ENCODE peak calls at places on chromosome 18, in six cellular contexts. One of them, this sample, is unnamed.

GRCh38 chr18:9708057-9708881 is at the start of gene RAB31:
- ATAC-seq in A549: peak; percentile 82
- ATAC-seq in upper lobe of left lung: peak; percentile 93
- ATAC-seq in GM12878: peak; percentile 31
- ATAC-seq in HepG2: peak; percentile 70
- ATAC-seq in K562: peak; percentile 86
- ATAC-seq in this sample: peak; percentile 94

GRCh38 chr18:70454705-70455322 is 166.0 kb downstream of the SOCS6 start:
- ATAC-seq in A549: peak; percentile 85
- ATAC-seq in upper lobe of left lung: peak; percentile 72
- ATAC-seq in GM12878: peak; percentile 87
- ATAC-seq in HepG2: peak; percentile 47
- ATAC-seq in K562: peak; percentile 83
- ATAC-seq in this sample: no peak

GRCh38 chr18:70709720-70710119 is 420.9 kb downstream of the SOCS6 start:
- ATAC-seq in A549: no peak
- ATAC-seq in upper lobe of left lung: no peak
- ATAC-seq in GM12878: no peak
- ATAC-seq in HepG2: no peak
- ATAC-seq in K562: no peak
- ATAC-seq in this sample: no peak

GRCh38 chr18:35415511-35416427 is 38.6 kb upstream of the ZNF396 start:
- ATAC-seq in A549: no peak
- ATAC-seq in upper lobe of left lung: peak; percentile 73
- ATAC-seq in GM12878: peak; percentile 71
- ATAC-seq in HepG2: no peak
- ATAC-seq in K562: no peak
- ATAC-seq in this sample: no peak

GRCh38 chr18:30386624-30387023 is 655.9 kb downstream of the DSC3 start:
- ATAC-seq in A549: no peak
- ATAC-seq in upper lobe of left lung: no peak
- ATAC-seq in GM12878: no peak
- ATAC-seq in HepG2: no peak
- ATAC-seq in K562: peak; percentile 69
- ATAC-seq in this sample: no peak

GRCh38 chr18:35646449-35646848 is 64.9 kb downstream of the GALNT1 start:
- ATAC-seq in A549: no peak
- ATAC-seq in upper lobe of left lung: no peak
- ATAC-seq in GM12878: no peak
- ATAC-seq in HepG2: no peak
- ATAC-seq in K562: no peak
- ATAC-seq in this sample: no peak

GRCh38 chr18:68991281-68991680 is 193.4 kb downstream of the CCDC102B start:
- ATAC-seq in A549: no peak
- ATAC-seq in upper lobe of left lung: no peak
- ATAC-seq in GM12878: peak; percentile 54
- ATAC-seq in HepG2: no peak
- ATAC-seq in K562: no peak
- ATAC-seq in this sample: no peak

GRCh38 chr18:10822457-10822856 is 296.6 kb downstream of the NAPG start:
- ATAC-seq in A549: no peak
- ATAC-seq in upper lobe of left lung: no peak
- ATAC-seq in GM12878: no peak
- ATAC-seq in HepG2: no peak
- ATAC-seq in K562: peak; percentile 88
- ATAC-seq in this sample: no peak

GRCh38 chr18:64777561-64777960 is 628.7 kb upstream of the LINC00305 start:
- ATAC-seq in A549: no peak
- ATAC-seq in upper lobe of left lung: no peak
- ATAC-seq in GM12878: no peak
- ATAC-seq in HepG2: no peak
- ATAC-seq in K562: no peak
- ATAC-seq in this sample: no peak

GRCh38 chr18:51188024-51188701 is 9.3 kb downstream of the MEX3C start:
- ATAC-seq in A549: no peak
- ATAC-seq in upper lobe of left lung: no peak
- ATAC-seq in GM12878: peak; percentile 49
- ATAC-seq in HepG2: no peak
- ATAC-seq in K562: no peak
- ATAC-seq in this sample: no peak

GRCh38 chr18:22170421-22171262 is 1.3 kb downstream of the GATA6 start:
- ATAC-seq in A549: peak; percentile 32
- ATAC-seq in upper lobe of left lung: peak; percentile 14
- ATAC-seq in GM12878: no peak
- ATAC-seq in HepG2: peak; percentile 62
- ATAC-seq in K562: no peak
- ATAC-seq in this sample: peak; percentile 37

DNA sequence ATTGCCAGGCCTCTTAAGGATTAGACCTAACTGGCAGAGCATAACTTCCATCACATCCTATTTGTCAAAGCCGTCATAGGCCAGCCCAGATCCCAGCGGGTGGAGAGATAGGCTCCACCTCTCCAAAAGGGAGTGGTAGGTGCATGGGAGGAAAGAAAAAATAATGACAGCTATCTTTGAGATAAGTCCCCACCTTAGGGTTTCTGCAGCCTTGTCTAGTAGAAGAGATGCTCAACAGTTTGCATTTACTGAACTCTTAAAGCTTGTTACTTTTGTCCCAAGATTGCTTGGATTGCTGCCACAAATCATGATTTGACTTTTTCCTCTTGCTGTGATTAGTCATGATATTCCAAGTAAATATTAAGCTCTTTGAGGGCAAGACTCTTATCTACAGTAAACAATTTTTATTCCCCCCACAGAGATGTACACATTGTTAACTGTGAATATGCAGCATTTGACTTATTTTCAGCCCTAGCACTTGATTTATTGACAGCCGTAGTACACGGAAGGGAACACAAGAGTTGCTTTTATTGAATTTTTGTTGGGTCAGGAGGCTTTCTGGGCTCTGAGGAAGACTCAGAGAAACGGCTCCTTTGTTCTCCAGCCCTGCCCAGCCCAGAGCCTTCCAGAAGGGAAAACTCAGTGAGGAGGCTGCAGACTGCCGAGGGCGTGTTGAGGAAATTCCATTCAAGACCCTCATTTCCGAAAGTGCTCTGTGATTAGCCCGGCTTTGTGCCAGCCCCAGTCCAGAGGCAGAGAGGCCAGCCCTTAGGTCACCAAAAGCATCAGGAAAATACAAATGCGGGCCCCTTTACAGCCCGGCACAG is 75.5 kb upstream of the ZNF532 start:
- ATAC-seq in A549: peak; percentile 67
- ATAC-seq in upper lobe of left lung: no peak
- ATAC-seq in GM12878: no peak
- ATAC-seq in HepG2: no peak
- ATAC-seq in K562: no peak
- ATAC-seq in this sample: peak; percentile 52
- H3K27ac ChIP-seq in A549: peak overlapping the region; percentile 98
- H3K27ac ChIP-seq in upper lobe of left lung: peak overlapping the region; percentile 82
- H3K27ac ChIP-seq in GM12878: no peak overlapping the region
- H3K27ac ChIP-seq in HepG2: no peak overlapping the region
- H3K27ac ChIP-seq in K562: no peak overlapping the region
- H3K27ac ChIP-seq in this sample: peak overlapping the region; percentile 33

DNA sequence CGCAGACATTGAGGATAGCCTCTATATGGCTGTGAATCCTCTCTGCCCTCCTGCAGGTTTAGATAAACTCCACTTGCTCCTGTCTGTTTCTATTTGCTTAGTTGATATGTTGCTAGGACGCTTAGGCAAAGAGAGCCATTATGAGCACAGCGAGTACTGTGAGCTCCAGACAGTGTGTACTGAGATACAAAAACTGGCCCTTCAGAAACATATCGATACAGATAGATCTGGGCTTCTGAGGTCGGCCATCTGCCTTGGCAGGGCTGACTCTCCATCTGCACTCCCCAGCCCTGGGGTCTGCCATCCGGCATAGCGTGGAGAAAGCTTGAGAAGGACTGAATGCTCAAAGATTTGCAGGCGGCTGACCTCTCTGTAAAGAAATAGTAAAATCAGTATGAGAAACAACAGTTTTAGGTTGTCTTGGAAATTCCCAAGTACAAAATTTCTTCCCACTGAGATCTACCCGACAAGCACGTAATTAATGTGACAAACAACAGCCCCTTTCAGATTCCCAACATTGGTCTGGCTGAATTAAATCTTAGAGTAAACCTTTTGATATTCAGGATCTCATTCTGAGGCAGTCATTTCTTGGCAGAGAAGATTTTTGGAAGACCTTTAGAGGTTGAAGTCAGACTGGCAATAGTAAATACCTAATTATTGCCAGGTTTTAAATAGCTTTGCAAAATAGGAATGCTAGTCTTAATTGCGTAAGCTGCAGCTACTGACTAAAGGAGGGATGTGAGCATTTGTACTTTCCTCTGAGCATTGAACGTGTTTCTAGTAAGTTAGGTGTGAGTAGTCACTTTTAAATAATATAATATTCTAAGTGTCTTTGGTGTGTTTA is 127.4 kb downstream of the CHST9 start:
- ATAC-seq in A549: no peak
- ATAC-seq in upper lobe of left lung: peak; percentile 38
- ATAC-seq in GM12878: no peak
- ATAC-seq in HepG2: peak; percentile 90
- ATAC-seq in K562: no peak
- ATAC-seq in this sample: peak; percentile 85
- TF ChIP-seq EP300 in A549: no peak
- TF ChIP-seq EP300 in upper lobe of left lung: no peak
- TF ChIP-seq EP300 in GM12878: no peak
- TF ChIP-seq EP300 in HepG2: no peak
- TF ChIP-seq EP300 in K562: no peak
- TF ChIP-seq EP300 in this sample: no peak

GRCh38 chr18:14961991-14962390 is 214.0 kb downstream of the ANKRD30B start:
- ATAC-seq in A549: no peak
- ATAC-seq in upper lobe of left lung: no peak
- ATAC-seq in GM12878: no peak
- ATAC-seq in HepG2: no peak
- ATAC-seq in K562: no peak
- ATAC-seq in this sample: peak; percentile 19
- H3K9me3 ChIP-seq in A549: no peaks in the 10 kb centered on the region
- H3K9me3 ChIP-seq in upper lobe of left lung: no peaks in the 10 kb centered on the region
- H3K9me3 ChIP-seq in GM12878: no peaks in the 10 kb centered on the region
- H3K9me3 ChIP-seq in HepG2: no peaks in the 10 kb centered on the region
- H3K9me3 ChIP-seq in K562: no peaks in the 10 kb centered on the region
- H3K9me3 ChIP-seq in this sample: no peaks in the 10 kb centered on the region

GRCh38 chr18:58640891-58641610 is 12.2 kb upstream of the ALPK2 start:
- ATAC-seq in A549: no peak
- ATAC-seq in upper lobe of left lung: no peak
- ATAC-seq in GM12878: no peak
- ATAC-seq in HepG2: no peak
- ATAC-seq in K562: no peak
- ATAC-seq in this sample: no peak
- H3K27ac ChIP-seq in A549: peak overlapping the region; percentile 54
- H3K27ac ChIP-seq in upper lobe of left lung: no peak overlapping the region
- H3K27ac ChIP-seq in GM12878: no peak overlapping the region
- H3K27ac ChIP-seq in HepG2: no peak overlapping the region
- H3K27ac ChIP-seq in K562: no peak overlapping the region
- H3K27ac ChIP-seq in this sample: no peak overlapping the region

GRCh38 chr18:7319161-7319560 is 88.3 kb downstream of the LRRC30 start:
- ATAC-seq in A549: no peak
- ATAC-seq in upper lobe of left lung: no peak
- ATAC-seq in GM12878: no peak
- ATAC-seq in HepG2: no peak
- ATAC-seq in K562: no peak
- ATAC-seq in this sample: no peak
- TF ChIP-seq EP300 in A549: no peak
- TF ChIP-seq EP300 in upper lobe of left lung: no peak
- TF ChIP-seq EP300 in GM12878: no peak
- TF ChIP-seq EP300 in HepG2: no peak
- TF ChIP-seq EP300 in K562: no peak
- TF ChIP-seq EP300 in this sample: no peak

GRCh38 chr18:80022613-80023012 is 11.6 kb upstream of the RBFA start:
- ATAC-seq in A549: no peak
- ATAC-seq in upper lobe of left lung: no peak
- ATAC-seq in GM12878: no peak
- ATAC-seq in HepG2: no peak
- ATAC-seq in K562: no peak
- ATAC-seq in this sample: no peak
- H3K9me3 ChIP-seq in A549: peaks cover 12% of the 10 kb centered on the region
- H3K9me3 ChIP-seq in upper lobe of left lung: peaks cover 82% of the 10 kb centered on the region
- H3K9me3 ChIP-seq in GM12878: peaks cover 35% of the 10 kb centered on the region
- H3K9me3 ChIP-seq in HepG2: peaks cover 81% of the 10 kb centered on the region
- H3K9me3 ChIP-seq in K562: peaks cover 15% of the 10 kb centered on the region
- H3K9me3 ChIP-seq in this sample: peaks cover 7% of the 10 kb centered on the region

GRCh38 chr18:57803119-57803969 is at the start of gene ATP8B1:
- ATAC-seq in A549: peak; percentile 93
- ATAC-seq in upper lobe of left lung: peak; percentile 88
- ATAC-seq in GM12878: peak; percentile 28
- ATAC-seq in HepG2: peak; percentile 85
- ATAC-seq in K562: peak; percentile 49
- ATAC-seq in this sample: peak; percentile 82
- H3K27ac ChIP-seq in A549: peak within 1 kb of the TSS; percentile 88
- H3K27ac ChIP-seq in upper lobe of left lung: peak within 1 kb of the TSS; percentile 83
- H3K27ac ChIP-seq in GM12878: no peak within 1 kb of the TSS
- H3K27ac ChIP-seq in HepG2: no peak within 1 kb of the TSS
- H3K27ac ChIP-seq in K562: no peak within 1 kb of the TSS
- H3K27ac ChIP-seq in this sample: peak within 1 kb of the TSS; percentile 94

DNA sequence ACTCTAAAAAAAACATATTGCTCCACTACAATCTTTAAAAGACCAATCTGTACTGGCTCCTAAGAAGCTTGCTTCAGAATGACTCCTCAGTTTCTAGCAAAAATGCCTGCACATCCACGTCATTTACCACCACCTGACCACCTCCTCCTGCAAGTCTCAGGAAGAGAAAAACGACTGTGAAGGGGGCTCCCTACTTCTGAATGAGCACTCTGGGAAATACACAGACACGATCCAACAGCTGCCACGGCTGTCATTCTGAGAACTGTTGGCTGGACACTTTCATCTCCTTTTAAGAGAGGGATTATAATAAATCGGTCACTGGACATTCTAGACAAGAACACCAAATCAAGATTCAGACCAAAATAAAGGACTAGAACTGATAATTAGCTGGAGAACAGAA is 21.5 kb downstream of the EPG5 start:
- ATAC-seq in A549: no peak
- ATAC-seq in upper lobe of left lung: no peak
- ATAC-seq in GM12878: no peak
- ATAC-seq in HepG2: no peak
- ATAC-seq in K562: no peak
- ATAC-seq in this sample: no peak
- TF ChIP-seq EP300 in A549: no peak
- TF ChIP-seq EP300 in upper lobe of left lung: no peak
- TF ChIP-seq EP300 in GM12878: no peak
- TF ChIP-seq EP300 in HepG2: no peak
- TF ChIP-seq EP300 in K562: no peak
- TF ChIP-seq EP300 in this sample: no peak

This sample was measured in gastroesophageal sphincter.